ENCODE peak calls at places on chromosomes 7 and 10, in six cellular contexts. V, F, H, I, D and K are unnamed samples.

GRCh38 chr7:155746188-155746587 is 66.1 kb downstream of the SHH start:
- DNase-seq in V (no peak), F (no peak), H (no peak), I (no peak), D (no peak), K (peak)

GRCh38 chr10:61628199-61628874 is 34.4 kb upstream of the CABCOCO1 start:
- DNase-seq in V (no peak), F (no peak), H (no peak), I (no peak), D (peak), K (no peak)

GRCh38 chr7:13603661-13604060 is 385.8 kb downstream of the ETV1 start:
- DNase-seq in V (no peak), F (no peak), H (no peak), I (no peak), D (no peak), K (no peak)

GRCh38 chr10:103852856-103853255 is 2.5 kb downstream of the SH3PXD2A start:
- DNase-seq in V (no peak), F (no peak), H (no peak), I (no peak), D (peak), K (no peak)

GRCh38 chr10:70903262-70903921 is 15.0 kb upstream of the PCBD1 start:
- DNase-seq in V (peak), F (no peak), H (no peak), I (peak), D (peak), K (peak)

GRCh38 chr10:7408003-7408493 is 2.8 kb downstream of the SFMBT2 start:
- DNase-seq in V (peak), F (no peak), H (no peak), I (no peak), D (no peak), K (peak)

GRCh38 chr10:31630866-31631567 is 297.6 kb downstream of the ARHGAP12 start:
- DNase-seq in V (no peak), F (no peak), H (peak), I (no peak), D (peak), K (peak)

GRCh38 chr7:27165089-27165654 is at the start of gene HOXA9:
- DNase-seq in V (peak), F (peak), H (no peak), I (peak), D (no peak), K (no peak)

GRCh38 chr10:24435374-24435773 is 226.4 kb downstream of the KIAA1217 start:
- DNase-seq in V (no peak), F (no peak), H (no peak), I (no peak), D (peak), K (no peak)

GRCh38 chr7:144834516-144835165 is 1.2 kb downstream of the TPK1 start:
- DNase-seq in V (peak), F (no peak), H (peak), I (peak), D (peak), K (peak)

GRCh38 chr10:4260483-4260882 is 475.5 kb upstream of the KLF6 start:
- DNase-seq in V (no peak), F (no peak), H (no peak), I (no peak), D (peak), K (no peak)

GRCh38 chr10:7846591-7846990 is 28.3 kb downstream of the TAF3 start:
- DNase-seq in V (no peak), F (no peak), H (no peak), I (no peak), D (peak), K (no peak)

GRCh38 chr10:82377608-82378007 is 502.6 kb downstream of the NRG3 start:
- DNase-seq in V (peak), F (no peak), H (no peak), I (no peak), D (peak), K (peak)

GRCh38 chr7:45203947-45204445 is 46.4 kb downstream of the RAMP3 start:
- DNase-seq in V (no peak), F (no peak), H (peak), I (no peak), D (peak), K (peak)

GRCh38 chr10:58322072-58322834 is 12.6 kb upstream of the UBE2D1 start:
- DNase-seq in V (no peak), F (no peak), H (no peak), I (peak), D (no peak), K (peak)

GRCh38 chr7:139991911-139992310 is 70.8 kb downstream of the PARP12 start:
- DNase-seq in V (no peak), F (no peak), H (no peak), I (no peak), D (no peak), K (no peak)

GRCh38 chr7:108846471-108846870 is 276.8 kb downstream of the DNAJB9 start:
- DNase-seq in V (no peak), F (no peak), H (no peak), I (no peak), D (no peak), K (no peak)

GRCh38 chr7:140568021-140568813 is 72.4 kb downstream of the DENND2A start:
- DNase-seq in V (no peak), F (no peak), H (no peak), I (no peak), D (no peak), K (no peak)

GRCh38 chr10:52438119-52438518 is 124.0 kb downstream of the DKK1 start:
- DNase-seq in V (no peak), F (no peak), H (no peak), I (no peak), D (no peak), K (no peak)

GRCh38 chr7:124460053-124460445 is 305.5 kb downstream of the GPR37 start:
- DNase-seq in V (no peak), F (no peak), H (no peak), I (no peak), D (no peak), K (no peak)

GRCh38 chr7:44959433-44959951 is 19.3 kb downstream of the MYO1G start:
- DNase-seq in V (no peak), F (no peak), H (no peak), I (no peak), D (no peak), K (peak)

GRCh38 chr10:35409094-35409582 is 72.8 kb downstream of the CCNY start:
- DNase-seq in V (no peak), F (no peak), H (peak), I (peak), D (peak), K (peak)

GRCh38 chr7:43764807-43765491 is 6.5 kb downstream of the BLVRA start:
- DNase-seq in V (no peak), F (no peak), H (no peak), I (no peak), D (peak), K (no peak)

GRCh38 chr7:33888206-33888605 is 17.1 kb upstream of the BMPER start:
- DNase-seq in V (peak), F (no peak), H (no peak), I (no peak), D (no peak), K (no peak)

GRCh38 chr10:60718891-60719290 is 59.4 kb upstream of the CDK1 start:
- DNase-seq in V (no peak), F (no peak), H (no peak), I (no peak), D (peak), K (no peak)

GRCh38 chr7:152751449-152752141 is 8.0 kb upstream of the ACTR3B start:
- DNase-seq in V (no peak), F (no peak), H (no peak), I (no peak), D (peak), K (peak)

GRCh38 chr10:62454696-62455451 is 80.7 kb downstream of the ZNF365 start:
- DNase-seq in V (no peak), F (no peak), H (no peak), I (peak), D (peak), K (no peak)

GRCh38 chr7:68699090-68699711 is 899.1 kb upstream of the AUTS2 start:
- DNase-seq in V (no peak), F (no peak), H (no peak), I (no peak), D (peak), K (no peak)

GRCh38 chr10:5900247-5900646 is 10.2 kb downstream of the FBH1 start:
- DNase-seq in V (no peak), F (no peak), H (no peak), I (no peak), D (no peak), K (no peak)

DNA sequence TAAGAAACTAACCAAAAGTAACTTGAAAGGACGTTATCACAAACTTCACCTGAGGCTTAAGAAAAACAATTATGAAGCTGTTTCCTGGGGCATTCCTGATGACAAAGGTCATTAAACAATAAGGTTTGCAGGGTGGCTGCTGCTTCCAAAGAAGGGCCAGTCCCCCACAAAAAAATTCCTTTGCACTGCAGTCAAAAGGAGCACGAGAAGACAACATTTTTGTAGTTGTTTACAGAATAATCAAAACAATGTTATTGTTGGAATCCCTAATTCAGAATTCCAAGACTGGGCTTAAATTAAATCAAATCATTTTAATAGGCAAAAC is 398 bp upstream of the USP54 start:
- DNase-seq in V (peak), F (no peak), H (no peak), I (no peak), D (no peak), K (no peak)
- H3K4me3 ChIP-seq in V (peak), F (no peak), H (no peak), I (no peak), D (no peak), K (no peak)

DNA sequence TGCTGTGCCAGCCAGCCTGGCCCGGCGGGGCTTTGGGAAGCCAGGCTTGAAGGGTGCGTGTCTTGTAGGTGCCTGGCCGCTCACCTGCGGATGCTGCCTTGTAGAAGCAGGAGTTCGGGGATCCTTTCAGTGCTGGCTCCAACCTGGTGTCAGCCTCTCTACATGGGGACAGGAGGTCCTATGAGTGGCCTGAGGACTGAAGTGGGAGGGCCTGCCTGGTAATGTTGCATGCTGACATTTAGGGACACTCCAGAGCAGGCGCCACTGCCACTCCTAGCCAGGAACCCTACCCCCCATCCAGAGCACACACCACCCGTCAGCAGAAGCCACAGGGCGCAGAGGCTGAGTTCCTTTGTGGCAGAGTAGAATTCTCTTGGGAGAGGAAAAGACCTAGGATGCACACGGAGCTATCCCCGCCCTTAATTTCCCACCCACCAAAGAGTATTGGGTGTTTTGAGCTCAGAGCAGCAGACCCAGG is 603 bp upstream of the INSYN2A start:
- DNase-seq in V (no peak), F (no peak), H (no peak), I (no peak), D (no peak), K (no peak)
- TF ChIP-seq CTCF in V (no peak), F (no peak), H (no peak), I (no peak), D (no peak), K (no peak)

DNA sequence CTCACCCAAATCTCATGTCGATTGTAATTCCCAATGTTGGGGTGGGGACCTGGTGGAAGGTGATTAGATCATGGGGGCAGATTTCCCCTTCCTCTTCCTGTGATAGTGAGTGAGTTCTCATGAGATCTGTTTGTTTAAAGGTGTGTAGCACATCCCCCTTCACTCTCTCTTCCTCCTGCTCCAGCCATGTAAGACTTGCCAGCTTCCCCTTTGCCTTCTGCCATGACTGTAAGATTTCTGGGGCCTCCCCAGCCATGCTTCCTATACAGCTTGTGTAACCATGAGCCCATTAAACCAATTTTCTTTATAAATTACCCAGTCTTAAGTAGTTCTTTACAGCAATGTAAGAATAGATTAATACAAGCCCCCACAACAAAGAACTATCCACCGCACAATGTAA is 109.9 kb upstream of the JAZF1 start:
- DNase-seq in V (no peak), F (no peak), H (no peak), I (no peak), D (no peak), K (no peak)
- H3K4me3 ChIP-seq in V (no peak), F (no peak), H (no peak), I (no peak), D (no peak), K (no peak)

DNA sequence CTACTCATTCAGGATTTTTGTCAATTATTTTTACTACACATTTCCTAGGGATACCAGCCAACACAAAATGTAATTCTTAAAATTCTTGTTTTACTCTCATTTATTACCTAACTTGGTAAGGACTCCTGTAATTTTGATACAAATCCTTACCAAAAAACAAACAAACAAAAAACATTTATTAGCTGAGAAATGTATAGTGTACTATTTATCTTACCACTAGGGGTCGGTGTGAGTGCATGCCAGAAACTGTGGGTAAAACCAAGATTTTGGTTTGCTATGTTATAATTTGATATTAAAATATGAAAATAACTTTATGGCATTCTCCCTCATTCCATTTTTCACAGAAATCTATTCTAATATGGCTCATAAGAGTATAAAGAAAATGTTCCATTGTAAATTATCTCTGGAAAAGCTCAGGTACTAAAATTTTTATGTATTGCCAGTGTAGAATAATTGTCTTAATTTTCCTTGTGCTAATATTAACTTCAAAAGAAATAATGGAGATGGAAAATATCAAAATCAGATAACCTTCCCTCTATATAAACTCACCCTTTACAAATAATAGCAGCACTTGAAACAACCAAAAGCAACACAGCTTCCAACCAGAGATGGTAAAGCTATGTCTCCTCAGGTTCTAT is 290.8 kb upstream of the PCDH15 start:
- DNase-seq in V (peak), F (no peak), H (no peak), I (no peak), D (peak), K (peak)
- TF ChIP-seq CTCF in V (peak), F (peak), H (peak), I (peak), D (peak), K (peak)

GRCh38 chr7:2637505-2638223 is 5.9 kb downstream of the TTYH3 start:
- DNase-seq in V (no peak), F (no peak), H (peak), I (peak), D (no peak), K (no peak)

GRCh38 chr7:2635148-2635668 is 3.4 kb downstream of the TTYH3 start:
- DNase-seq in V (no peak), F (no peak), H (no peak), I (no peak), D (no peak), K (no peak)

GRCh38 chr7:2637066-2637471 is 5.3 kb downstream of the TTYH3 start:
- DNase-seq in V (no peak), F (no peak), H (no peak), I (no peak), D (no peak), K (no peak)

GRCh38 chr7:2634265-2635145 is 2.7 kb downstream of the TTYH3 start:
- DNase-seq in V (no peak), F (no peak), H (no peak), I (no peak), D (no peak), K (no peak)

GRCh38 chr7:2635810-2636701 is 4.3 kb downstream of the TTYH3 start:
- DNase-seq in V (no peak), F (no peak), H (no peak), I (no peak), D (no peak), K (no peak)
- H3K4me3 ChIP-seq in V (no peak), F (no peak), H (no peak), I (no peak), D (no peak), K (no peak)

DNA sequence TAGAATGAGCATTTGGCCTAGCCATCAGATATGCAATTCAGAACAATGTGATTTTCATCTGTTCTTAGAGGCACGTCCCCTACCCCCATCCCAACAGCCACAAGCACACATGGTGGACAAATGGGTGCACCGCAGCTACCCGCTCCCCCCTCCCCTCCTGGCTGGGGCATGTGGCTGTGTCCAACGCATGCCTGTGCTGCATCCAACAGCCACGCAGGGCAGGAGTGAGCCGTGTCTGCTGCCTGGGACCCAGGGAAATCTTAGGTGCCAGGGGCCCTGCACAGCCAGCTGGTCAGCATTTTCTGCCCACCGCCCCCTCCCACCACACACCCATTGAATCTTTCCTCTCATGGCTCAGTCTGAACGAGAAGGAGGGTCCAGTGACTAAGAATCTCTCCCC is 138.8 kb downstream of the WDR11 start:
- DNase-seq in V (no peak), F (no peak), H (no peak), I (no peak), D (no peak), K (no peak)
- TF ChIP-seq CTCF in V (no peak), F (no peak), H (no peak), I (no peak), D (no peak), K (no peak)

DNA sequence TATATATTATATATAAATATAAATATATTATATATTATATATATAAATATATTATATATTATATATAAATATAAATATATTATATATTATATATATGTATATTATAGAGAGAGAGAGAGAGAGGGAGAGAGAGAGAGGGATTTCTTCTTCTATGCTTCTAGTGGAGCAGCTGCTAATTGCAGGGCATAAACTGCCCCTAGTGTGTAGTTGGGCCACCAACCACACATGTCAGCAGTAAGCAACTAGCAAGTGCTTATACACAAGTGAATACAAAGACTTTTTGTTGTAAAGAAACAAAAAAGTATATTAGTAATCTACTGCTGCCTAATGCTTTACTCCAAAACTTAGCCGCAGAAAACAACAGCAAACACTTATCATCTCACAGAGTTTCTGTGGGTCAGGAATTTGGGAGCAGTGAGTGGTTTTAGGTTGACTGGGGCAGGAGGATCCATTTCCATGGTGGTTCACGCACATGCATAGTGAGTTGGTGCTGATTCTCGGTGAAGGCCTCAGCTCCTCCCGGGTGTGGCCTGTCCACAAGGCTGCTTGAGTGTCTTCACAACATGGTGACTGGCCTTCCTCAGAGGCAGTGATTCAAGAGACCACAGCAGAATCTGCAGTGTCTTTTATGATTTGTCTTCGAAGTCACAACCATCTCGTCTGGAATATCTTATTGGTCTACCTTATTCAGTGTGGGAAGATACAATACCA is 25.5 kb upstream of the BAG3 start:
- DNase-seq in V (no peak), F (no peak), H (no peak), I (no peak), D (no peak), K (no peak)
- H3K4me3 ChIP-seq in V (no peak), F (no peak), H (no peak), I (no peak), D (no peak), K (no peak)

GRCh38 chr10:86364551-86365345 is 1.8 kb downstream of the GRID1 start:
- DNase-seq in V (peak), F (no peak), H (no peak), I (peak), D (no peak), K (no peak)

GRCh38 chr10:86362566-86363183 is 3.9 kb downstream of the GRID1 start:
- DNase-seq in V (peak), F (no peak), H (no peak), I (peak), D (no peak), K (no peak)

GRCh38 chr10:86362129-86362527 is 4.5 kb downstream of the GRID1 start:
- DNase-seq in V (no peak), F (no peak), H (no peak), I (peak), D (no peak), K (no peak)

GRCh38 chr10:86363833-86364511 is 2.6 kb downstream of the GRID1 start:
- DNase-seq in V (no peak), F (no peak), H (no peak), I (peak), D (no peak), K (no peak)

DNA sequence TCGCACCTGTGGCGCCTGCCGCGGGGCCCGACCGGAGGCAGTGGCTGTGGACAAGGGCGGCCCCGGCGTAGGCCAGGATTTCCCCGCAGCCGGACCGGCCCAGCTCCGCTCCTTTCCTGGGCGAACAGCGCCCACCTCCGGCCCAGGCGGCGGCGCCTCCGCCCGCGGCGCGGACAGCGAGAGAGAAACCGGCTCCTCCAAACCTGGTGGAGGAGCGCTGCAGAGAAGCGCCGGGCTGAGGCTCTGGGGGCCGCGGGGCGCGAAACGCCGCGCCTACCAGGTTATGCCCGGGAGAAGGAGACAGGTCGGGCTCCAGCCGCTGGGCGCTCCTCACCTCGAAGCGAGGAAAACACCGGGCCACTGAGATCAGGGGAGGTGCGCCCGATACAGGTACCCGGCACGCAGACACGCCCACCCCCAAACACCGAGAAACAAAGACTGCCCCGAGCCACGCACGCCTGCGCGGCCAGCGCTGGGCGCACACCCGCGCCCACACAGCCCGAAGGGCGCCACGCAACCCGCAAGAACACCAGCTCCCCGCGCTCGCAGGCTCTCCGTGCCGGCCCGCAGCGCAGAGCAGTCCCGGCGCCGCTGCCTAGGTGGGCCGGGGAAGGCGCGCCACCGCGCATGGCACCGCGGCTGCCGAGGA is 3.3 kb downstream of the GRID1 start:
- DNase-seq in V (peak), F (no peak), H (no peak), I (peak), D (no peak), K (no peak)
- TF ChIP-seq CTCF in V (peak), F (no peak), H (peak), I (no peak), D (no peak), K (peak)